ENCODE peak calls at places on chromosomes 1 and 21, in seven cellular contexts. T, E, W, U, V, R and A are unnamed samples.

GRCh38 chr1:155297431-155297830 is 3.8 kb downstream of the PKLR start:
- DNase-seq in T (no peak), E (no peak), W (no peak), U (no peak), V (no peak), R (no peak), A (no peak)

GRCh38 chr1:211637066-211637465 is 38.4 kb downstream of the NEK2 start:
- DNase-seq in T (no peak), E (no peak), W (no peak), U (no peak), V (no peak), R (no peak), A (no peak)

GRCh38 chr1:242017580-242018233 is 18.8 kb upstream of the MAP1LC3C start:
- DNase-seq in T (peak; percentile 61), E (peak; percentile 65), W (peak; percentile 32), U (no peak), V (no peak), R (peak; percentile 22), A (peak; percentile 27)

GRCh38 chr1:87329051-87329755 is 523 bp downstream of the LMO4 start:
- DNase-seq in T (peak; percentile 54), E (no peak), W (peak; percentile 67), U (peak; percentile 84), V (no peak), R (peak; percentile 55), A (no peak)

GRCh38 chr1:80540605-80541004 is 1260.1 kb upstream of the ADGRL2 start:
- DNase-seq in T (no peak), E (no peak), W (no peak), U (no peak), V (no peak), R (no peak), A (no peak)

GRCh38 chr1:175195281-175195680 is 2.7 kb upstream of the KIAA0040 start:
- DNase-seq in T (no peak), E (no peak), W (no peak), U (no peak), V (no peak), R (no peak), A (no peak)

GRCh38 chr1:44655609-44656008 is 18.7 kb downstream of the TMEM53 start:
- DNase-seq in T (no peak), E (no peak), W (no peak), U (no peak), V (no peak), R (no peak), A (no peak)

GRCh38 chr1:232627645-232628334 is 2.1 kb downstream of the SIPA1L2 start:
- DNase-seq in T (peak; percentile 54), E (no peak), W (peak; percentile 40), U (no peak), V (no peak), R (no peak), A (peak; percentile 27)

GRCh38 chr1:101769520-101769919 is 227.2 kb downstream of the OLFM3 start:
- DNase-seq in T (peak; percentile 1), E (no peak), W (no peak), U (no peak), V (no peak), R (no peak), A (no peak)

GRCh38 chr1:228956864-228957263 is 221.6 kb downstream of the RHOU start:
- DNase-seq in T (peak; percentile 16), E (no peak), W (no peak), U (no peak), V (no peak), R (no peak), A (no peak)

GRCh38 chr21:44583800-44584147 is 3.4 kb upstream of the KRTAP10-5 start:
- DNase-seq in T (no peak), E (no peak), W (no peak), U (no peak), V (no peak), R (no peak), A (no peak)

GRCh38 chr1:224067621-224068457 is 46.1 kb upstream of the FBXO28 start:
- DNase-seq in T (peak; percentile 15), E (no peak), W (peak; percentile 49), U (no peak), V (peak; percentile 73), R (no peak), A (no peak)

GRCh38 chr1:151368000-151368744 is 4.3 kb downstream of the SELENBP1 start:
- DNase-seq in T (peak; percentile 16), E (no peak), W (no peak), U (no peak), V (no peak), R (no peak), A (no peak)

GRCh38 chr1:207659545-207660148 is 14.7 kb downstream of the CR1L start:
- DNase-seq in T (no peak), E (no peak), W (no peak), U (no peak), V (no peak), R (no peak), A (no peak)

GRCh38 chr1:180636138-180636537 is 4.3 kb downstream of the XPR1 start:
- DNase-seq in T (peak; percentile 34), E (no peak), W (no peak), U (no peak), V (no peak), R (no peak), A (no peak)

GRCh38 chr1:235651170-235651806 is 1.7 kb upstream of the GNG4 start:
- DNase-seq in T (no peak), E (no peak), W (no peak), U (no peak), V (no peak), R (no peak), A (no peak)

GRCh38 chr1:154342836-154343472 is 17.6 kb downstream of the ATP8B2 start:
- DNase-seq in T (no peak), E (no peak), W (no peak), U (no peak), V (no peak), R (no peak), A (no peak)

GRCh38 chr1:38735651-38736161 is 123.9 kb downstream of the RRAGC start:
- DNase-seq in T (peak; percentile 35), E (no peak), W (peak; percentile 29), U (no peak), V (no peak), R (no peak), A (peak; percentile 16)

GRCh38 chr21:37219766-37220432 is 47.2 kb downstream of the VPS26C start:
- DNase-seq in T (peak; percentile 6), E (no peak), W (no peak), U (no peak), V (no peak), R (no peak), A (no peak)

GRCh38 chr1:230792691-230793462 is 45.7 kb downstream of the CAPN9 start:
- DNase-seq in T (no peak), E (no peak), W (peak; percentile 5), U (no peak), V (no peak), R (no peak), A (no peak)

GRCh38 chr1:234541281-234541975 is 62.4 kb upstream of the TARBP1 start:
- DNase-seq in T (peak; percentile 68), E (no peak), W (peak; percentile 51), U (no peak), V (peak; percentile 68), R (no peak), A (no peak)

GRCh38 chr1:244460195-244460594 is 878 bp upstream of the CATSPERE start:
- DNase-seq in T (no peak), E (no peak), W (no peak), U (no peak), V (no peak), R (no peak), A (no peak)

GRCh38 chr1:22526098-22526497 is 37.2 kb upstream of the EPHA8 start:
- DNase-seq in T (no peak), E (no peak), W (no peak), U (peak; percentile 96), V (no peak), R (no peak), A (no peak)
- TF ChIP-seq CTCF in T (no peak), E (no peak), W (no peak), U (no peak), V (no peak), R (no peak), A (no peak)

GRCh38 chr1:5660141-5660935 is 331.9 kb downstream of the NPHP4 start:
- DNase-seq in T (no peak), E (no peak), W (no peak), U (no peak), V (no peak), R (no peak), A (no peak)

GRCh38 chr1:5661196-5662130 is 330.8 kb downstream of the NPHP4 start:
- DNase-seq in T (no peak), E (no peak), W (no peak), U (no peak), V (no peak), R (no peak), A (no peak)

GRCh38 chr1:5664906-5665875 is 327.0 kb downstream of the NPHP4 start:
- DNase-seq in T (no peak), E (no peak), W (no peak), U (no peak), V (no peak), R (no peak), A (no peak)

GRCh38 chr1:5664081-5664480 is 328.1 kb downstream of the NPHP4 start:
- DNase-seq in T (no peak), E (no peak), W (no peak), U (no peak), V (no peak), R (no peak), A (no peak)

GRCh38 chr1:5662362-5663126 is 329.7 kb downstream of the NPHP4 start:
- DNase-seq in T (no peak), E (no peak), W (no peak), U (no peak), V (no peak), R (no peak), A (no peak)
- H3K4me3 ChIP-seq in T (no peak overlapping the region), E (no peak overlapping the region), W (no peak overlapping the region), U (no peak overlapping the region), V (no peak overlapping the region), R (no peak overlapping the region), A (no peak overlapping the region)

GRCh38 chr1:105100102-105100501 is 1350.4 kb downstream of the AMY1C start:
- DNase-seq in T (no peak), E (no peak), W (no peak), U (no peak), V (no peak), R (no peak), A (no peak)

DNA sequence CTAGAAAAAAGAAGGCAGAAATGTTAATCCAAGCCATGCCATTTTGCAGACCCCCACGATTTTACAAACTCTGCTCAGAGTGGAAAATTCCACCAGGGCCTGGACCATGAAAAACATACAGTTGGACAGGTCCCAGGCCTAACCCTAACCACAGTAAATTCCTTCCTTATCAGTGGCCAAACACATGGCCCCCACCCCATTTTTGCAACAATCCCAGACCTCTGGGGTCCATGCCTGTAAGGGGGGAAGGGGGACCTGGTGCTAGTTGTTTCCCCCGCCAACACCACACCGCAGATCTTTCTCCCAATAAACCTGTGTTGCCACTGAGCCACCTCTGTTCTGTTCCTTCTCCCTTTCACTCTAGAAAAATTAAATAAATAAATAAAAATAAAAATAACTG is 1352.7 kb downstream of the AMY1C start:
- DNase-seq in T (no peak), E (no peak), W (no peak), U (no peak), V (no peak), R (no peak), A (no peak)
- TF ChIP-seq CTCF in T (no peak), E (no peak), W (no peak), U (no peak), V (no peak), R (no peak), A (no peak)

DNA sequence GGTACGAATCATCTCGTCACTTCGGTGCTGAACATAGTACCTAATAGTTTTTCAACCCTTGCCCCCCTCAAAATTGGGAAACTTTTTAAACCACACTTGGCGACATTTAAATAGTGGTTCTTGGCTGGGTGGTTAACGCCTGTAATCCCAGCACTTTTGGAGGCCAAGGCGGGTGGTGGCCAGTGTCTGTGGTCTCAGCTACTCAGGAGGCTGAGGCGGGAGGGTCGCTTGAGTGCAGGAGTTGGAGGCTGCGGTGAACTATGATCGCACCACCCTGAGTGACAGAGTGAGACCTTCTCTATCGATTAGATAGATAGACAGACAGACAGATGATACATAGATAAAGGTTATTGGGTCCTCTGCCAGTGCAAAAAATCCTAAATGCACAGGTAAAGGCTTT is 55.5 kb upstream of the RASAL2 start:
- DNase-seq in T (no peak), E (no peak), W (no peak), U (no peak), V (no peak), R (no peak), A (no peak)
- H3K4me3 ChIP-seq in T (peak overlapping the region; percentile 68), E (peak overlapping the region; percentile 44), W (peak overlapping the region; percentile 44), U (peak overlapping the region; percentile 68), V (no peak overlapping the region), R (peak overlapping the region; percentile 85), A (peak overlapping the region; percentile 49)